ENCODE peak calls at places on chromosomes 11 and 22, in eight cellular contexts. C is fibroblast of the conjunctiva; N is aorta; B is CD4-positive, alpha-beta T cell; W is GM19239; S is cardiac muscle cell; U is AG09319; D is HEK293T. X is an unnamed sample.

GRCh38 chr11:73951797-73952196 is 971 bp downstream of the DNAJB13 start:
- DNase-seq in N (no peak), U (no peak), S (no peak), C (no peak), W (no peak), B (no peak), D (no peak), X (no peak)

GRCh38 chr22:36885474-36885873 is 24.7 kb downstream of the NCF4 start:
- DNase-seq in U (no peak), C (no peak), N (no peak), S (peak), W (no peak), D (no peak), B (no peak), X (no peak)

GRCh38 chr22:41899992-41900651 is 14.8 kb downstream of the SHISA8 start:
- DNase-seq in S (no peak), U (no peak), B (no peak), C (no peak), N (no peak), D (no peak), W (no peak), X (no peak)

GRCh38 chr11:15653191-15653590 is 538.5 kb downstream of the INSC start:
- DNase-seq in C (no peak), B (no peak), N (no peak), D (no peak), W (no peak), U (no peak), S (no peak), X (no peak)

GRCh38 chr11:111334495-111335123 is 36.3 kb downstream of the POU2AF3 start:
- DNase-seq in S (no peak), C (no peak), N (no peak), U (no peak), W (no peak), B (no peak), D (no peak), X (no peak)

GRCh38 chr11:58958500-58958899 is 19.2 kb downstream of the GLYATL1 start:
- DNase-seq in D (peak), U (no peak), N (no peak), W (peak), B (peak), S (peak), C (no peak), X (peak)

GRCh38 chr11:56624661-56625110 is 10.0 kb upstream of the OR5M1 start:
- DNase-seq in B (no peak), S (peak), C (no peak), U (no peak), D (peak), W (no peak), N (no peak), X (peak)

GRCh38 chr11:132123854-132124835 is 753.7 kb downstream of the NTM start:
- DNase-seq in S (no peak), N (no peak), W (no peak), B (no peak), D (no peak), U (no peak), C (no peak), X (no peak)

GRCh38 chr11:22244986-22245592 is 52.2 kb downstream of the ANO5 start:
- DNase-seq in N (peak), C (peak), S (peak), W (peak), D (peak), B (no peak), U (peak), X (peak)

GRCh38 chr11:10778217-10778970 is 27.3 kb downstream of the CTR9 start:
- DNase-seq in C (peak), B (no peak), D (no peak), W (no peak), N (peak), S (peak), U (peak), X (no peak)

GRCh38 chr11:15815246-15816209 is 540.8 kb downstream of the SOX6 start:
- DNase-seq in W (no peak), U (no peak), D (no peak), C (no peak), S (peak), B (no peak), N (no peak), X (no peak)

GRCh38 chr22:39658367-39658766 is 87.8 kb downstream of the CACNA1I start:
- DNase-seq in D (no peak), N (no peak), U (no peak), C (no peak), S (no peak), B (peak), W (no peak), X (no peak)

GRCh38 chr22:40491990-40492631 is 121.7 kb downstream of the SGSM3 start:
- DNase-seq in N (no peak), D (no peak), B (no peak), S (peak), C (peak), U (no peak), W (peak), X (peak)

GRCh38 chr22:23969071-23969470 is 2.4 kb downstream of the DDTL start:
- DNase-seq in U (no peak), D (no peak), B (no peak), C (no peak), W (no peak), S (no peak), N (no peak), X (no peak)

GRCh38 chr22:21761086-21761485 is 25.5 kb upstream of the YPEL1 start:
- DNase-seq in N (no peak), B (no peak), C (no peak), S (no peak), U (no peak), W (no peak), D (no peak), X (no peak)

GRCh38 chr11:36352919-36353318 is 56.8 kb downstream of the PRR5L start:
- DNase-seq in N (no peak), C (no peak), B (peak), W (no peak), S (no peak), D (no peak), U (no peak), X (no peak)

GRCh38 chr11:61297741-61298140 is 2.6 kb upstream of the VWCE start:
- DNase-seq in W (no peak), B (no peak), C (peak), S (peak), D (no peak), N (no peak), U (peak), X (no peak)

GRCh38 chr11:110778351-110778750 is 66.1 kb upstream of the ARHGAP20 start:
- DNase-seq in U (no peak), W (no peak), S (no peak), C (no peak), D (no peak), B (no peak), N (no peak), X (no peak)

GRCh38 chr11:102600666-102601065 is 24.5 kb downstream of the MMP20 start:
- DNase-seq in B (no peak), C (no peak), W (no peak), U (no peak), N (no peak), D (no peak), S (no peak), X (no peak)

GRCh38 chr22:35733036-35733435 is 15.4 kb downstream of the APOL5 start:
- DNase-seq in U (no peak), W (no peak), D (no peak), C (no peak), S (no peak), N (no peak), B (no peak), X (no peak)

GRCh38 chr22:23494593-23495266 is 85.4 kb downstream of the IGLL1 start:
- DNase-seq in N (no peak), B (no peak), D (no peak), S (no peak), C (no peak), W (no peak), U (no peak), X (no peak)

GRCh38 chr11:31959711-31960110 is 131.2 kb upstream of the RCN1 start:
- DNase-seq in U (no peak), W (no peak), S (no peak), D (no peak), C (no peak), N (no peak), B (no peak), X (no peak)

GRCh38 chr22:42202048-42202447 is 68.4 kb downstream of the TCF20 start:
- DNase-seq in B (no peak), D (no peak), U (no peak), N (no peak), W (no peak), C (no peak), S (no peak), X (no peak)

GRCh38 chr11:27296406-27296994 is 66.5 kb downstream of the CCDC34 start:
- DNase-seq in N (no peak), D (peak), B (no peak), W (no peak), C (peak), U (peak), S (peak), X (peak)

GRCh38 chr22:24595863-24596262 is 3.0 kb upstream of the LRRC75B start:
- DNase-seq in U (no peak), W (no peak), B (no peak), C (no peak), S (no peak), D (no peak), N (peak), X (no peak)